ENCODE peak calls at places on chromosomes 7 and 10, in ten cellular contexts. One of them, this sample, is unnamed.

GRCh38 chr10:29127731-29128130 is 161.1 kb upstream of the LYZL1 start:
- DNase-seq in H9: no peak
- DNase-seq in stimulated activated naive CD8-positive, alpha-beta T cell treated with anti-CD3 and anti-CD28 coated beads, Interleukin-15, amount 100 ng/mL, for 72 hours: no peak
- DNase-seq in stimulated activated CD4-positive, alpha-beta T cell treated with anti-CD3 and anti-CD28 coated beads, Interleukin-12 subunit alpha, Interleukin-12 subunit beta, amount 100 ng/mL, for 48 hours: no peak
- DNase-seq in pons: no peak
- DNase-seq in NAMALWA: no peak
- DNase-seq in SW 1271: no peak
- DNase-seq in activated naive CD4-positive, alpha-beta T cell: no peak
- DNase-seq in KG1: no peak
- DNase-seq in activated B cell treated with CpG ODN at 0.5 μM for 24 hours: no peak
- DNase-seq in this sample: no peak

GRCh38 chr7:112646787-112647186 is 143.4 kb downstream of the TMEM168 start:
- DNase-seq in stimulated activated CD4-positive, alpha-beta T cell treated with anti-CD3 and anti-CD28 coated beads, Interleukin-12 subunit alpha, Interleukin-12 subunit beta, amount 100 ng/mL, for 48 hours: no peak
- DNase-seq in KG1: no peak
- DNase-seq in activated naive CD4-positive, alpha-beta T cell: no peak
- DNase-seq in stimulated activated naive CD8-positive, alpha-beta T cell treated with anti-CD3 and anti-CD28 coated beads, Interleukin-15, amount 100 ng/mL, for 72 hours: no peak
- DNase-seq in SW 1271: no peak
- DNase-seq in activated B cell treated with CpG ODN at 0.5 μM for 24 hours: no peak
- DNase-seq in NAMALWA: no peak
- DNase-seq in pons: no peak
- DNase-seq in H9: peak
- DNase-seq in this sample: no peak

GRCh38 chr10:75772153-75772887 is 340.9 kb downstream of the LRMDA start:
- DNase-seq in H9: no peak
- DNase-seq in stimulated activated naive CD8-positive, alpha-beta T cell treated with anti-CD3 and anti-CD28 coated beads, Interleukin-15, amount 100 ng/mL, for 72 hours: no peak
- DNase-seq in NAMALWA: peak
- DNase-seq in activated naive CD4-positive, alpha-beta T cell: no peak
- DNase-seq in pons: peak
- DNase-seq in stimulated activated CD4-positive, alpha-beta T cell treated with anti-CD3 and anti-CD28 coated beads, Interleukin-12 subunit alpha, Interleukin-12 subunit beta, amount 100 ng/mL, for 48 hours: no peak
- DNase-seq in activated B cell treated with CpG ODN at 0.5 μM for 24 hours: no peak
- DNase-seq in KG1: peak
- DNase-seq in SW 1271: no peak
- DNase-seq in this sample: no peak

GRCh38 chr7:158001003-158001402 is 586.6 kb downstream of the PTPRN2 start:
- DNase-seq in NAMALWA: no peak
- DNase-seq in stimulated activated CD4-positive, alpha-beta T cell treated with anti-CD3 and anti-CD28 coated beads, Interleukin-12 subunit alpha, Interleukin-12 subunit beta, amount 100 ng/mL, for 48 hours: no peak
- DNase-seq in pons: no peak
- DNase-seq in activated naive CD4-positive, alpha-beta T cell: no peak
- DNase-seq in H9: no peak
- DNase-seq in SW 1271: no peak
- DNase-seq in KG1: no peak
- DNase-seq in stimulated activated naive CD8-positive, alpha-beta T cell treated with anti-CD3 and anti-CD28 coated beads, Interleukin-15, amount 100 ng/mL, for 72 hours: no peak
- DNase-seq in activated B cell treated with CpG ODN at 0.5 μM for 24 hours: no peak
- DNase-seq in this sample: no peak

GRCh38 chr7:25998499-25998898 is 153.5 kb upstream of the NFE2L3 start:
- DNase-seq in KG1: no peak
- DNase-seq in stimulated activated CD4-positive, alpha-beta T cell treated with anti-CD3 and anti-CD28 coated beads, Interleukin-12 subunit alpha, Interleukin-12 subunit beta, amount 100 ng/mL, for 48 hours: no peak
- DNase-seq in pons: no peak
- DNase-seq in SW 1271: no peak
- DNase-seq in H9: no peak
- DNase-seq in NAMALWA: no peak
- DNase-seq in activated naive CD4-positive, alpha-beta T cell: no peak
- DNase-seq in activated B cell treated with CpG ODN at 0.5 μM for 24 hours: no peak
- DNase-seq in stimulated activated naive CD8-positive, alpha-beta T cell treated with anti-CD3 and anti-CD28 coated beads, Interleukin-15, amount 100 ng/mL, for 72 hours: no peak
- DNase-seq in this sample: no peak

GRCh38 chr7:79420464-79420863 is 33.0 kb downstream of the MAGI2 start:
- DNase-seq in H9: no peak
- DNase-seq in pons: peak
- DNase-seq in activated B cell treated with CpG ODN at 0.5 μM for 24 hours: no peak
- DNase-seq in stimulated activated CD4-positive, alpha-beta T cell treated with anti-CD3 and anti-CD28 coated beads, Interleukin-12 subunit alpha, Interleukin-12 subunit beta, amount 100 ng/mL, for 48 hours: no peak
- DNase-seq in activated naive CD4-positive, alpha-beta T cell: no peak
- DNase-seq in SW 1271: no peak
- DNase-seq in KG1: no peak
- DNase-seq in NAMALWA: no peak
- DNase-seq in stimulated activated naive CD8-positive, alpha-beta T cell treated with anti-CD3 and anti-CD28 coated beads, Interleukin-15, amount 100 ng/mL, for 72 hours: no peak
- DNase-seq in this sample: no peak

GRCh38 chr7:139047970-139048369 is 12.1 kb upstream of the ZC3HAV1L start:
- DNase-seq in SW 1271: no peak
- DNase-seq in pons: no peak
- DNase-seq in NAMALWA: no peak
- DNase-seq in stimulated activated CD4-positive, alpha-beta T cell treated with anti-CD3 and anti-CD28 coated beads, Interleukin-12 subunit alpha, Interleukin-12 subunit beta, amount 100 ng/mL, for 48 hours: no peak
- DNase-seq in activated naive CD4-positive, alpha-beta T cell: no peak
- DNase-seq in H9: no peak
- DNase-seq in KG1: no peak
- DNase-seq in stimulated activated naive CD8-positive, alpha-beta T cell treated with anti-CD3 and anti-CD28 coated beads, Interleukin-15, amount 100 ng/mL, for 72 hours: peak
- DNase-seq in activated B cell treated with CpG ODN at 0.5 μM for 24 hours: no peak
- DNase-seq in this sample: no peak

GRCh38 chr10:132707121-132707775 is 78.7 kb downstream of the NKX6-2 start:
- DNase-seq in pons: no peak
- DNase-seq in SW 1271: no peak
- DNase-seq in activated B cell treated with CpG ODN at 0.5 μM for 24 hours: no peak
- DNase-seq in KG1: no peak
- DNase-seq in stimulated activated naive CD8-positive, alpha-beta T cell treated with anti-CD3 and anti-CD28 coated beads, Interleukin-15, amount 100 ng/mL, for 72 hours: no peak
- DNase-seq in stimulated activated CD4-positive, alpha-beta T cell treated with anti-CD3 and anti-CD28 coated beads, Interleukin-12 subunit alpha, Interleukin-12 subunit beta, amount 100 ng/mL, for 48 hours: no peak
- DNase-seq in activated naive CD4-positive, alpha-beta T cell: no peak
- DNase-seq in H9: peak
- DNase-seq in NAMALWA: no peak
- DNase-seq in this sample: no peak

GRCh38 chr7:131072505-131073091 is 255.1 kb upstream of the MKLN1 start:
- DNase-seq in pons: no peak
- DNase-seq in activated B cell treated with CpG ODN at 0.5 μM for 24 hours: no peak
- DNase-seq in NAMALWA: peak
- DNase-seq in SW 1271: peak
- DNase-seq in KG1: no peak
- DNase-seq in H9: peak
- DNase-seq in stimulated activated naive CD8-positive, alpha-beta T cell treated with anti-CD3 and anti-CD28 coated beads, Interleukin-15, amount 100 ng/mL, for 72 hours: no peak
- DNase-seq in stimulated activated CD4-positive, alpha-beta T cell treated with anti-CD3 and anti-CD28 coated beads, Interleukin-12 subunit alpha, Interleukin-12 subunit beta, amount 100 ng/mL, for 48 hours: no peak
- DNase-seq in activated naive CD4-positive, alpha-beta T cell: no peak
- DNase-seq in this sample: no peak

GRCh38 chr10:132571565-132572544 is 34.3 kb downstream of the INPP5A start:
- DNase-seq in stimulated activated CD4-positive, alpha-beta T cell treated with anti-CD3 and anti-CD28 coated beads, Interleukin-12 subunit alpha, Interleukin-12 subunit beta, amount 100 ng/mL, for 48 hours: peak
- DNase-seq in KG1: peak
- DNase-seq in stimulated activated naive CD8-positive, alpha-beta T cell treated with anti-CD3 and anti-CD28 coated beads, Interleukin-15, amount 100 ng/mL, for 72 hours: peak
- DNase-seq in SW 1271: peak
- DNase-seq in NAMALWA: peak
- DNase-seq in H9: peak
- DNase-seq in activated B cell treated with CpG ODN at 0.5 μM for 24 hours: peak
- DNase-seq in activated naive CD4-positive, alpha-beta T cell: no peak
- DNase-seq in pons: no peak
- DNase-seq in this sample: peak

GRCh38 chr10:126598009-126598408 is 72.5 kb downstream of the C10orf90 start:
- DNase-seq in H9: peak
- DNase-seq in activated naive CD4-positive, alpha-beta T cell: no peak
- DNase-seq in NAMALWA: peak
- DNase-seq in stimulated activated CD4-positive, alpha-beta T cell treated with anti-CD3 and anti-CD28 coated beads, Interleukin-12 subunit alpha, Interleukin-12 subunit beta, amount 100 ng/mL, for 48 hours: no peak
- DNase-seq in activated B cell treated with CpG ODN at 0.5 μM for 24 hours: no peak
- DNase-seq in SW 1271: peak
- DNase-seq in stimulated activated naive CD8-positive, alpha-beta T cell treated with anti-CD3 and anti-CD28 coated beads, Interleukin-15, amount 100 ng/mL, for 72 hours: no peak
- DNase-seq in pons: peak
- DNase-seq in KG1: no peak
- DNase-seq in this sample: no peak

GRCh38 chr7:2970907-2971306 is 72.8 kb downstream of the CARD11 start:
- DNase-seq in KG1: no peak
- DNase-seq in activated naive CD4-positive, alpha-beta T cell: no peak
- DNase-seq in NAMALWA: no peak
- DNase-seq in SW 1271: no peak
- DNase-seq in stimulated activated naive CD8-positive, alpha-beta T cell treated with anti-CD3 and anti-CD28 coated beads, Interleukin-15, amount 100 ng/mL, for 72 hours: no peak
- DNase-seq in H9: no peak
- DNase-seq in pons: no peak
- DNase-seq in activated B cell treated with CpG ODN at 0.5 μM for 24 hours: no peak
- DNase-seq in stimulated activated CD4-positive, alpha-beta T cell treated with anti-CD3 and anti-CD28 coated beads, Interleukin-12 subunit alpha, Interleukin-12 subunit beta, amount 100 ng/mL, for 48 hours: no peak
- DNase-seq in this sample: no peak

GRCh38 chr10:117519366-117519765 is 23.2 kb upstream of the EMX2 start:
- DNase-seq in H9: no peak
- DNase-seq in SW 1271: no peak
- DNase-seq in NAMALWA: no peak
- DNase-seq in activated naive CD4-positive, alpha-beta T cell: no peak
- DNase-seq in activated B cell treated with CpG ODN at 0.5 μM for 24 hours: no peak
- DNase-seq in stimulated activated naive CD8-positive, alpha-beta T cell treated with anti-CD3 and anti-CD28 coated beads, Interleukin-15, amount 100 ng/mL, for 72 hours: no peak
- DNase-seq in stimulated activated CD4-positive, alpha-beta T cell treated with anti-CD3 and anti-CD28 coated beads, Interleukin-12 subunit alpha, Interleukin-12 subunit beta, amount 100 ng/mL, for 48 hours: no peak
- DNase-seq in pons: no peak
- DNase-seq in KG1: no peak
- DNase-seq in this sample: no peak

GRCh38 chr10:18400911-18401260 is 250.5 kb downstream of the NSUN6 start:
- DNase-seq in H9: peak
- DNase-seq in pons: no peak
- DNase-seq in SW 1271: no peak
- DNase-seq in stimulated activated naive CD8-positive, alpha-beta T cell treated with anti-CD3 and anti-CD28 coated beads, Interleukin-15, amount 100 ng/mL, for 72 hours: no peak
- DNase-seq in activated naive CD4-positive, alpha-beta T cell: no peak
- DNase-seq in activated B cell treated with CpG ODN at 0.5 μM for 24 hours: no peak
- DNase-seq in NAMALWA: no peak
- DNase-seq in stimulated activated CD4-positive, alpha-beta T cell treated with anti-CD3 and anti-CD28 coated beads, Interleukin-12 subunit alpha, Interleukin-12 subunit beta, amount 100 ng/mL, for 48 hours: no peak
- DNase-seq in KG1: no peak
- DNase-seq in this sample: no peak

GRCh38 chr7:133535308-133535707 is 282.4 kb downstream of the EXOC4 start:
- DNase-seq in NAMALWA: no peak
- DNase-seq in activated naive CD4-positive, alpha-beta T cell: no peak
- DNase-seq in stimulated activated CD4-positive, alpha-beta T cell treated with anti-CD3 and anti-CD28 coated beads, Interleukin-12 subunit alpha, Interleukin-12 subunit beta, amount 100 ng/mL, for 48 hours: no peak
- DNase-seq in KG1: no peak
- DNase-seq in pons: no peak
- DNase-seq in SW 1271: no peak
- DNase-seq in H9: no peak
- DNase-seq in stimulated activated naive CD8-positive, alpha-beta T cell treated with anti-CD3 and anti-CD28 coated beads, Interleukin-15, amount 100 ng/mL, for 72 hours: no peak
- DNase-seq in activated B cell treated with CpG ODN at 0.5 μM for 24 hours: no peak
- DNase-seq in this sample: no peak

GRCh38 chr7:80472491-80473200 is 39.2 kb downstream of the GNAT3 start:
- DNase-seq in pons: no peak
- DNase-seq in activated B cell treated with CpG ODN at 0.5 μM for 24 hours: no peak
- DNase-seq in SW 1271: no peak
- DNase-seq in H9: no peak
- DNase-seq in stimulated activated CD4-positive, alpha-beta T cell treated with anti-CD3 and anti-CD28 coated beads, Interleukin-12 subunit alpha, Interleukin-12 subunit beta, amount 100 ng/mL, for 48 hours: no peak
- DNase-seq in activated naive CD4-positive, alpha-beta T cell: no peak
- DNase-seq in KG1: no peak
- DNase-seq in NAMALWA: no peak
- DNase-seq in stimulated activated naive CD8-positive, alpha-beta T cell treated with anti-CD3 and anti-CD28 coated beads, Interleukin-15, amount 100 ng/mL, for 72 hours: no peak
- DNase-seq in this sample: no peak

GRCh38 chr7:140767418-140767817 is 70.9 kb downstream of the NDUFB2 start:
- DNase-seq in pons: no peak
- DNase-seq in KG1: no peak
- DNase-seq in activated B cell treated with CpG ODN at 0.5 μM for 24 hours: no peak
- DNase-seq in stimulated activated CD4-positive, alpha-beta T cell treated with anti-CD3 and anti-CD28 coated beads, Interleukin-12 subunit alpha, Interleukin-12 subunit beta, amount 100 ng/mL, for 48 hours: no peak
- DNase-seq in H9: no peak
- DNase-seq in stimulated activated naive CD8-positive, alpha-beta T cell treated with anti-CD3 and anti-CD28 coated beads, Interleukin-15, amount 100 ng/mL, for 72 hours: no peak
- DNase-seq in NAMALWA: no peak
- DNase-seq in activated naive CD4-positive, alpha-beta T cell: no peak
- DNase-seq in SW 1271: no peak
- DNase-seq in this sample: no peak

GRCh38 chr7:18126274-18126673 is 98.6 kb upstream of the PRPS1L1 start:
- DNase-seq in stimulated activated CD4-positive, alpha-beta T cell treated with anti-CD3 and anti-CD28 coated beads, Interleukin-12 subunit alpha, Interleukin-12 subunit beta, amount 100 ng/mL, for 48 hours: no peak
- DNase-seq in activated naive CD4-positive, alpha-beta T cell: no peak
- DNase-seq in KG1: no peak
- DNase-seq in H9: no peak
- DNase-seq in stimulated activated naive CD8-positive, alpha-beta T cell treated with anti-CD3 and anti-CD28 coated beads, Interleukin-15, amount 100 ng/mL, for 72 hours: no peak
- DNase-seq in pons: no peak
- DNase-seq in SW 1271: no peak
- DNase-seq in NAMALWA: no peak
- DNase-seq in activated B cell treated with CpG ODN at 0.5 μM for 24 hours: no peak
- DNase-seq in this sample: no peak

GRCh38 chr10:34727595-34728033 is 87.5 kb downstream of the PARD3 start:
- DNase-seq in H9: no peak
- DNase-seq in KG1: no peak
- DNase-seq in activated B cell treated with CpG ODN at 0.5 μM for 24 hours: no peak
- DNase-seq in SW 1271: no peak
- DNase-seq in stimulated activated CD4-positive, alpha-beta T cell treated with anti-CD3 and anti-CD28 coated beads, Interleukin-12 subunit alpha, Interleukin-12 subunit beta, amount 100 ng/mL, for 48 hours: no peak
- DNase-seq in NAMALWA: no peak
- DNase-seq in pons: no peak
- DNase-seq in activated naive CD4-positive, alpha-beta T cell: no peak
- DNase-seq in stimulated activated naive CD8-positive, alpha-beta T cell treated with anti-CD3 and anti-CD28 coated beads, Interleukin-15, amount 100 ng/mL, for 72 hours: no peak
- DNase-seq in this sample: no peak

GRCh38 chr7:1956141-1956540 is 276.6 kb downstream of the MAD1L1 start:
- DNase-seq in SW 1271: no peak
- DNase-seq in NAMALWA: no peak
- DNase-seq in stimulated activated naive CD8-positive, alpha-beta T cell treated with anti-CD3 and anti-CD28 coated beads, Interleukin-15, amount 100 ng/mL, for 72 hours: no peak
- DNase-seq in H9: no peak
- DNase-seq in stimulated activated CD4-positive, alpha-beta T cell treated with anti-CD3 and anti-CD28 coated beads, Interleukin-12 subunit alpha, Interleukin-12 subunit beta, amount 100 ng/mL, for 48 hours: no peak
- DNase-seq in activated B cell treated with CpG ODN at 0.5 μM for 24 hours: no peak
- DNase-seq in KG1: no peak
- DNase-seq in activated naive CD4-positive, alpha-beta T cell: no peak
- DNase-seq in pons: no peak
- DNase-seq in this sample: no peak

GRCh38 chr7:129066290-129067131 is 11.6 kb upstream of the TNPO3 start:
- DNase-seq in stimulated activated CD4-positive, alpha-beta T cell treated with anti-CD3 and anti-CD28 coated beads, Interleukin-12 subunit alpha, Interleukin-12 subunit beta, amount 100 ng/mL, for 48 hours: no peak
- DNase-seq in activated naive CD4-positive, alpha-beta T cell: no peak
- DNase-seq in H9: peak
- DNase-seq in stimulated activated naive CD8-positive, alpha-beta T cell treated with anti-CD3 and anti-CD28 coated beads, Interleukin-15, amount 100 ng/mL, for 72 hours: no peak
- DNase-seq in SW 1271: no peak
- DNase-seq in KG1: no peak
- DNase-seq in NAMALWA: peak
- DNase-seq in activated B cell treated with CpG ODN at 0.5 μM for 24 hours: no peak
- DNase-seq in pons: no peak
- DNase-seq in this sample: no peak

GRCh38 chr10:60461688-60462087 is 72.0 kb upstream of the ANK3 start:
- DNase-seq in stimulated activated CD4-positive, alpha-beta T cell treated with anti-CD3 and anti-CD28 coated beads, Interleukin-12 subunit alpha, Interleukin-12 subunit beta, amount 100 ng/mL, for 48 hours: no peak
- DNase-seq in KG1: no peak
- DNase-seq in pons: peak
- DNase-seq in SW 1271: no peak
- DNase-seq in H9: no peak
- DNase-seq in activated naive CD4-positive, alpha-beta T cell: no peak
- DNase-seq in NAMALWA: no peak
- DNase-seq in activated B cell treated with CpG ODN at 0.5 μM for 24 hours: no peak
- DNase-seq in stimulated activated naive CD8-positive, alpha-beta T cell treated with anti-CD3 and anti-CD28 coated beads, Interleukin-15, amount 100 ng/mL, for 72 hours: no peak
- DNase-seq in this sample: no peak

GRCh38 chr7:125383324-125383723 is 453.7 kb upstream of the POT1 start:
- DNase-seq in NAMALWA: peak
- DNase-seq in pons: no peak
- DNase-seq in H9: no peak
- DNase-seq in activated B cell treated with CpG ODN at 0.5 μM for 24 hours: no peak
- DNase-seq in stimulated activated CD4-positive, alpha-beta T cell treated with anti-CD3 and anti-CD28 coated beads, Interleukin-12 subunit alpha, Interleukin-12 subunit beta, amount 100 ng/mL, for 48 hours: no peak
- DNase-seq in activated naive CD4-positive, alpha-beta T cell: no peak
- DNase-seq in stimulated activated naive CD8-positive, alpha-beta T cell treated with anti-CD3 and anti-CD28 coated beads, Interleukin-15, amount 100 ng/mL, for 72 hours: no peak
- DNase-seq in SW 1271: peak
- DNase-seq in KG1: no peak
- DNase-seq in this sample: no peak

GRCh38 chr10:15802375-15802949 is 57.8 kb downstream of the MINDY3 start:
- DNase-seq in H9: no peak
- DNase-seq in activated B cell treated with CpG ODN at 0.5 μM for 24 hours: no peak
- DNase-seq in KG1: no peak
- DNase-seq in pons: no peak
- DNase-seq in stimulated activated CD4-positive, alpha-beta T cell treated with anti-CD3 and anti-CD28 coated beads, Interleukin-12 subunit alpha, Interleukin-12 subunit beta, amount 100 ng/mL, for 48 hours: no peak
- DNase-seq in stimulated activated naive CD8-positive, alpha-beta T cell treated with anti-CD3 and anti-CD28 coated beads, Interleukin-15, amount 100 ng/mL, for 72 hours: no peak
- DNase-seq in activated naive CD4-positive, alpha-beta T cell: no peak
- DNase-seq in SW 1271: no peak
- DNase-seq in NAMALWA: no peak
- DNase-seq in this sample: no peak

GRCh38 chr10:323651-324293 is 188.5 kb downstream of the ZMYND11 start:
- DNase-seq in activated B cell treated with CpG ODN at 0.5 μM for 24 hours: no peak
- DNase-seq in stimulated activated CD4-positive, alpha-beta T cell treated with anti-CD3 and anti-CD28 coated beads, Interleukin-12 subunit alpha, Interleukin-12 subunit beta, amount 100 ng/mL, for 48 hours: peak
- DNase-seq in NAMALWA: no peak
- DNase-seq in SW 1271: peak
- DNase-seq in KG1: peak
- DNase-seq in activated naive CD4-positive, alpha-beta T cell: no peak
- DNase-seq in stimulated activated naive CD8-positive, alpha-beta T cell treated with anti-CD3 and anti-CD28 coated beads, Interleukin-15, amount 100 ng/mL, for 72 hours: peak
- DNase-seq in pons: no peak
- DNase-seq in H9: no peak
- DNase-seq in this sample: peak

GRCh38 chr7:127153315-127153714 is 99.4 kb downstream of the GRM8 start:
- DNase-seq in activated B cell treated with CpG ODN at 0.5 μM for 24 hours: no peak
- DNase-seq in KG1: no peak
- DNase-seq in stimulated activated CD4-positive, alpha-beta T cell treated with anti-CD3 and anti-CD28 coated beads, Interleukin-12 subunit alpha, Interleukin-12 subunit beta, amount 100 ng/mL, for 48 hours: no peak
- DNase-seq in activated naive CD4-positive, alpha-beta T cell: no peak
- DNase-seq in H9: no peak
- DNase-seq in SW 1271: no peak
- DNase-seq in pons: no peak
- DNase-seq in stimulated activated naive CD8-positive, alpha-beta T cell treated with anti-CD3 and anti-CD28 coated beads, Interleukin-15, amount 100 ng/mL, for 72 hours: no peak
- DNase-seq in NAMALWA: no peak
- DNase-seq in this sample: no peak

GRCh38 chr10:37304036-37304435 is 178.6 kb downstream of the ANKRD30A start:
- DNase-seq in stimulated activated CD4-positive, alpha-beta T cell treated with anti-CD3 and anti-CD28 coated beads, Interleukin-12 subunit alpha, Interleukin-12 subunit beta, amount 100 ng/mL, for 48 hours: no peak
- DNase-seq in NAMALWA: no peak
- DNase-seq in activated B cell treated with CpG ODN at 0.5 μM for 24 hours: no peak
- DNase-seq in KG1: no peak
- DNase-seq in stimulated activated naive CD8-positive, alpha-beta T cell treated with anti-CD3 and anti-CD28 coated beads, Interleukin-15, amount 100 ng/mL, for 72 hours: no peak
- DNase-seq in H9: no peak
- DNase-seq in pons: no peak
- DNase-seq in activated naive CD4-positive, alpha-beta T cell: no peak
- DNase-seq in SW 1271: no peak
- DNase-seq in this sample: no peak

GRCh38 chr7:115352375-115352774 is 430.5 kb downstream of the MDFIC start:
- DNase-seq in activated B cell treated with CpG ODN at 0.5 μM for 24 hours: no peak
- DNase-seq in H9: no peak
- DNase-seq in activated naive CD4-positive, alpha-beta T cell: no peak
- DNase-seq in stimulated activated naive CD8-positive, alpha-beta T cell treated with anti-CD3 and anti-CD28 coated beads, Interleukin-15, amount 100 ng/mL, for 72 hours: no peak
- DNase-seq in stimulated activated CD4-positive, alpha-beta T cell treated with anti-CD3 and anti-CD28 coated beads, Interleukin-12 subunit alpha, Interleukin-12 subunit beta, amount 100 ng/mL, for 48 hours: no peak
- DNase-seq in SW 1271: no peak
- DNase-seq in NAMALWA: no peak
- DNase-seq in KG1: no peak
- DNase-seq in pons: no peak
- DNase-seq in this sample: no peak